ENCODE peak calls at places on chromosomes 5 and 9, in eight cellular contexts. V is brain microvascular endothelial cell, D is astrocyte of the spinal cord, S is endodermal cell, X is AG04450, O is tibial nerve, K is HCT116, M is stomach. E is an unnamed sample.

GRCh38 chr5:109410389-109411174 is 808 bp upstream of the PJA2 start:
- DNase-seq in M (peak), D (peak), O (peak), S (peak), V (peak), X (no peak), K (peak), E (peak)

GRCh38 chr9:8332871-8333270 is 533.3 kb upstream of the DMAC1 start:
- DNase-seq in O (no peak), S (no peak), V (no peak), X (no peak), D (no peak), K (no peak), M (no peak), E (no peak)

GRCh38 chr5:116563909-116564308 is 10.7 kb downstream of the SEMA6A start:
- DNase-seq in K (no peak), X (no peak), O (no peak), M (no peak), D (no peak), V (no peak), S (peak), E (no peak)

GRCh38 chr5:10333154-10334006 is 20.1 kb upstream of the MARCHF6 start:
- DNase-seq in M (peak), K (no peak), X (no peak), D (no peak), S (peak), O (no peak), V (no peak), E (peak)

GRCh38 chr5:6158974-6159863 is 219.1 kb downstream of the MED10 start:
- DNase-seq in O (no peak), S (no peak), V (peak), M (no peak), K (no peak), D (peak), X (no peak), E (peak)

GRCh38 chr9:128683340-128684064 is 5.5 kb upstream of the SET start:
- DNase-seq in D (peak), M (peak), V (no peak), S (peak), K (no peak), X (no peak), O (no peak), E (peak)

GRCh38 chr5:122300374-122300773 is 11.7 kb upstream of the SNCAIP start:
- DNase-seq in S (no peak), D (no peak), V (no peak), O (no peak), K (no peak), X (no peak), M (no peak), E (no peak)

GRCh38 chr9:10855847-10856246 is 243.0 kb upstream of the PTPRD start:
- DNase-seq in M (no peak), S (no peak), X (no peak), V (peak), O (no peak), D (peak), K (no peak), E (peak)

GRCh38 chr9:113614843-113615648 is 151.5 kb downstream of the RGS3 start:
- DNase-seq in D (peak), V (peak), K (no peak), X (no peak), M (no peak), O (peak), S (no peak), E (peak)

GRCh38 chr5:141383345-141383744 is 803 bp downstream of the PCDHGA7 start:
- DNase-seq in X (no peak), K (no peak), O (no peak), S (no peak), V (no peak), M (no peak), D (no peak), E (no peak)

GRCh38 chr5:149228610-149229297 is 42.9 kb upstream of the AFAP1L1 start:
- DNase-seq in K (peak), V (peak), X (peak), S (peak), O (no peak), D (peak), M (no peak), E (peak)

GRCh38 chr5:33311893-33312292 is 128.9 kb upstream of the TARS1 start:
- DNase-seq in K (peak), V (peak), X (peak), M (no peak), D (peak), S (no peak), O (no peak), E (peak)

GRCh38 chr5:41371741-41372140 is 138.7 kb downstream of the PLCXD3 start:
- DNase-seq in M (no peak), X (peak), K (no peak), O (no peak), V (no peak), D (peak), S (no peak), E (peak)

GRCh38 chr5:180381428-180381827 is 28.3 kb upstream of the GFPT2 start:
- DNase-seq in O (no peak), K (no peak), M (no peak), X (no peak), V (no peak), S (no peak), D (no peak), E (no peak)

GRCh38 chr9:7320139-7320538 is 479.4 kb downstream of the DMAC1 start:
- DNase-seq in X (peak), K (no peak), S (peak), V (peak), M (no peak), D (peak), O (no peak), E (peak)

GRCh38 chr9:4020038-4020746 is 279.7 kb downstream of the GLIS3 start:
- DNase-seq in D (peak), S (no peak), K (no peak), M (no peak), V (no peak), X (no peak), O (no peak), E (peak)

GRCh38 chr5:42250-42649 is 49.7 kb upstream of the PLEKHG4B start:
- DNase-seq in O (no peak), M (no peak), V (peak), K (no peak), D (peak), S (peak), X (no peak), E (peak)

GRCh38 chr5:169429044-169429443 is 128.1 kb upstream of the SLIT3 start:
- DNase-seq in O (no peak), V (no peak), K (no peak), D (no peak), M (no peak), X (no peak), S (no peak), E (no peak)

GRCh38 chr5:131488463-131488862 is 146.6 kb downstream of the RAPGEF6 start:
- DNase-seq in D (no peak), O (no peak), K (no peak), V (no peak), S (no peak), M (no peak), X (no peak), E (peak)

GRCh38 chr5:43631182-43631910 is 28.4 kb downstream of the NNT start:
- DNase-seq in O (no peak), X (peak), D (peak), M (peak), K (peak), V (peak), S (peak), E (peak)

GRCh38 chr9:96084289-96084688 is 208.8 kb downstream of the ERCC6L2 start:
- DNase-seq in O (no peak), D (no peak), S (no peak), X (no peak), M (no peak), V (no peak), K (no peak), E (no peak)

GRCh38 chr9:92770005-92770995 is 5.7 kb upstream of the BICD2 start:
- DNase-seq in D (no peak), K (no peak), V (no peak), M (no peak), S (peak), O (no peak), X (no peak), E (peak)

GRCh38 chr5:154368041-154368800 is 77.6 kb upstream of the SAP30L start:
- DNase-seq in V (peak), D (peak), X (peak), M (no peak), O (no peak), K (peak), S (peak), E (peak)

DNA sequence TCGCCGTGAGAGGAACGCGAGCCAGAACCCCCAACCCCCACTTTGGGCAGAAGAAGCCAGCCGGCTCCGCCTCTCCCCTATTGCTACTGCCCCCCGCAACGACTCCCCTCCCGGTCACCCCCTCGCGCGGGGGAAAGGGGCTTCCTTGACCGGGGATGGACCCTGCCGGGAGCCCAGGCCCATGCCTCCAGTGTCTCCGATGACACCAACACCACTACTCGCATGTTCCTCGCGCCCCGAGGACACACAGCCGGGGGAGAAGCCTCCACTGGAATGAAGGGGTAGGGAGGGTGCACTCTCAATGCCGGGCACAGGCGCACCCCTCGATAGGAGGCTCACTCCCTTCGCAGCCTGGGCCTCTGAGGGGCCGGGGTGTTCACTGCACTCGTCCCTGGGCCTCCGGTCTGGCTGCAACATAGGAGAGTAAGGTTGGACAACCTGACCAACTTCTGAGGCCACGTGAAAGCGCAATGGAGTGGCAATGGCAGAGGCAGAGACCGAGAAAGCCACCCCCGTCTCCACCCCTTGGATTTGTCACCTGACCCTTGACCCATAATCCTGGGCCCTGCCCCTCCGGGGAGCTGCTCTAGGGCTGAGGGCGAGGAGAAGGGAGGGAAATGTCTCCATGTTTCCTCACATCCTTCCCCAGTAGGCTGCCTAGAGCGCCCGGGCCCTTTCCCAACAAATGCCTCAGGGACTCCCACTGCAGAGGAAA is 1.0 kb upstream of the CNTFR start:
- DNase-seq in O (peak), M (no peak), S (peak), K (no peak), D (no peak), V (no peak), X (no peak), E (no peak)
- H3K4me3 ChIP-seq in O (peak), M (peak), S (peak), K (no peak), D (no peak), V (no peak), X (no peak), E (no peak)

GRCh38 chr5:143114481-143114880 is 289.0 kb downstream of the NR3C1 start:
- DNase-seq in M (no peak), D (no peak), K (no peak), S (no peak), X (no peak), V (no peak), O (no peak), E (no peak)
- TF ChIP-seq CTCF in M (no peak), D (no peak), K (no peak), S (no peak), X (no peak), V (no peak), O (no peak), E (no peak)

GRCh38 chr9:134163374-134164196 is 779 bp downstream of the RNU6ATAC start:
- DNase-seq in V (no peak), D (peak), M (peak), K (no peak), X (no peak), S (peak), O (peak), E (peak)

GRCh38 chr9:134164879-134165278 is 515 bp upstream of the RNU6ATAC start:
- DNase-seq in O (no peak), V (no peak), S (no peak), D (no peak), K (no peak), M (no peak), X (no peak), E (no peak)

GRCh38 chr9:134161647-134162046 is 2.7 kb downstream of the RNU6ATAC start:
- DNase-seq in O (no peak), K (no peak), S (no peak), X (no peak), M (no peak), D (no peak), V (no peak), E (no peak)

GRCh38 chr9:134162212-134162775 is 2.1 kb downstream of the RNU6ATAC start:
- DNase-seq in D (no peak), O (no peak), V (no peak), M (no peak), S (no peak), X (no peak), K (no peak), E (no peak)

DNA sequence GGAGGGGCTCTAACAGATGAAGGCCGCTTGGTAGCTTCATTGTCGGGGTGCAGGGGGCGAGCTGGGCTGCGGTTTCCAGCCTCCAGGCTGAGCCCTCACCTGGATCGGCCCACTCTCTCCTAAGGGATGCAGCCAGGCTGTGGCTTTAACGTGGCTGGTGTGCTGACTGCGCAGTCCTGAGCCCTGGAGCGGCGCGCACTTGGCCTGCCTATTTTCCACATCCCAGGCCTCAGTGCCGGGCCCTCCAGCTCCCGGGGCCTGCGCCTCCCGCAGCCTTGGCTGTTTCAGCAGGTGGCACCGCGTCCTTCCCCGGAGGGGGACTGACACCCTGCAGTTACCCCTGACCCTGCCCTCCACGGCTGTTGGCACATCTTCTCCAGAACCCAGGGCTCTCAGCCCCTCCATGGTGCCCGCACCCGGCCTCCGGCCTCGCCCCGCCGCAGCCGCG is 1.4 kb downstream of the RNU6ATAC start:
- DNase-seq in V (no peak), D (no peak), K (no peak), S (no peak), X (no peak), M (no peak), O (no peak), E (no peak)
- H3K4me3 ChIP-seq in V (peak), D (no peak), K (no peak), S (no peak), X (peak), M (no peak), O (no peak), E (no peak)

GRCh38 chr9:2800385-2801179 is 43.3 kb downstream of the PUM3 start:
- DNase-seq in O (no peak), M (no peak), V (no peak), D (no peak), X (no peak), S (no peak), K (no peak), E (peak)
- TF ChIP-seq CTCF in O (no peak), M (no peak), V (peak), D (peak), X (peak), S (peak), K (peak), E (peak)

GRCh38 chr5:28216939-28217360 is 1178.6 kb upstream of the CDH9 start:
- DNase-seq in D (no peak), X (no peak), S (no peak), K (no peak), V (no peak), O (no peak), M (no peak), E (no peak)

GRCh38 chr5:28215091-28215490 is 1176.7 kb upstream of the CDH9 start:
- DNase-seq in K (no peak), S (no peak), X (no peak), M (no peak), V (no peak), O (no peak), D (no peak), E (no peak)

GRCh38 chr5:28219539-28219938 is 1181.2 kb upstream of the CDH9 start:
- DNase-seq in S (no peak), M (no peak), K (no peak), D (no peak), V (no peak), O (no peak), X (no peak), E (no peak)

GRCh38 chr5:28214292-28214691 is 1175.9 kb upstream of the CDH9 start:
- DNase-seq in O (no peak), M (no peak), V (no peak), X (no peak), S (no peak), K (no peak), D (no peak), E (no peak)

GRCh38 chr5:28217695-28218094 is 1179.3 kb upstream of the CDH9 start:
- DNase-seq in S (no peak), D (no peak), V (no peak), M (no peak), X (no peak), O (no peak), K (no peak), E (no peak)
- H3K4me3 ChIP-seq in S (no peak), D (no peak), V (no peak), M (no peak), X (no peak), O (no peak), K (no peak), E (no peak)